ENCODE peak calls at places on chromosomes 6 and 20, in four cellular contexts. F, Z, U and L are unnamed samples.
A peak's percentile ranks its signal among the peaks of the same experiment; 100 is the strongest.

GRCh38 chr6:89116702-89117101 is 1.2 kb downstream of the SRSF12 start:
- DNase-seq in U (no peak), Z (no peak), F (no peak), L (no peak)

GRCh38 chr6:25485820-25486559 is 166.0 kb upstream of the SCGN start:
- DNase-seq in Z (no peak), U (peak; percentile 60), F (peak; percentile 68), L (peak; percentile 29)

GRCh38 chr20:59600472-59600871 is 3.9 kb upstream of the PHACTR3 start:
- DNase-seq in Z (no peak), U (no peak), F (no peak), L (no peak)

GRCh38 chr6:134626131-134626530 is 308.2 kb upstream of the SGK1 start:
- DNase-seq in U (no peak), F (no peak), Z (no peak), L (no peak)

GRCh38 chr6:18386302-18386976 is 711 bp upstream of the RNF144B start:
- DNase-seq in F (no peak), U (no peak), Z (no peak), L (no peak)

GRCh38 chr20:50784464-50784863 is 10.4 kb upstream of the BCAS4 start:
- DNase-seq in U (no peak), Z (no peak), F (no peak), L (no peak)

GRCh38 chr20:21615617-21616080 is 89.8 kb upstream of the PAX1 start:
- DNase-seq in F (peak; percentile 78), Z (peak; percentile 77), U (peak; percentile 79), L (peak; percentile 73)

GRCh38 chr6:146017672-146018071 is 11.2 kb upstream of the GRM1 start:
- DNase-seq in U (no peak), F (no peak), Z (no peak), L (no peak)

GRCh38 chr20:62744761-62745160 is 36.1 kb downstream of the NTSR1 start:
- DNase-seq in U (peak; percentile 2), Z (no peak), F (no peak), L (no peak)

GRCh38 chr6:138107752-138108592 is 753 bp upstream of the PERP start:
- DNase-seq in Z (peak; percentile 54), F (peak; percentile 52), U (peak; percentile 51), L (peak; percentile 64)

GRCh38 chr6:12342664-12343063 is 52.5 kb downstream of the EDN1 start:
- DNase-seq in U (no peak), F (no peak), Z (no peak), L (no peak)

GRCh38 chr6:159692303-159693127 is 526 bp downstream of the SOD2 start:
- DNase-seq in F (peak; percentile 19), U (peak; percentile 67), Z (peak; percentile 46), L (peak; percentile 48)

GRCh38 chr20:4120921-4121321 is 105.6 kb upstream of the RNF24 start:
- DNase-seq in U (no peak), F (no peak), Z (no peak), L (no peak)